ENCODE peak calls at places on chromosomes 4 and X, in ten cellular contexts. T is LoVo; N is mesenteric fat pad; F is G401; D is stimulated activated CD4-positive, alpha-beta T cell treated with anti-CD3 and anti-CD28 coated beads, Interleukin-1b, Interleukin-23, amount 100 ng/mL, for 48 hours; V is RPMI8226; G is HFFc6; Q is AG08396; C is OCI-LY7; H is posterior vena cava. O is an unnamed sample.

GRCh38 chr4:152211936-152212675 is 323.8 kb downstream of the FBXW7 start:
- DNase-seq in G (no peak), V (no peak), N (no peak), H (no peak), F (no peak), T (no peak), D (no peak), C (no peak), Q (no peak), O (no peak)

GRCh38 chr4:8090312-8090711 is 68.3 kb downstream of the ABLIM2 start:
- DNase-seq in H (no peak), D (peak), V (no peak), T (peak), C (no peak), G (peak), Q (no peak), F (no peak), N (no peak), O (no peak)

GRCh38 chr4:81665050-81665449 is 193.3 kb upstream of the RASGEF1B start:
- DNase-seq in H (no peak), T (no peak), D (no peak), N (no peak), F (no peak), G (no peak), Q (no peak), C (no peak), V (no peak), O (no peak)

GRCh38 chr4:41977709-41978108 is 3.8 kb upstream of the DCAF4L1 start:
- DNase-seq in Q (peak), D (no peak), T (no peak), C (no peak), F (no peak), H (no peak), N (no peak), V (no peak), G (no peak), O (no peak)

GRCh38 chr4:41232406-41232805 is 18.1 kb upstream of the APBB2 start:
- DNase-seq in G (no peak), V (no peak), Q (no peak), N (no peak), D (no peak), T (no peak), F (no peak), C (peak), H (no peak), O (no peak)

GRCh38 chr4:153643406-153644016 is 40.6 kb upstream of the TLR2 start:
- DNase-seq in Q (peak), D (no peak), N (no peak), C (peak), V (peak), G (peak), F (peak), T (peak), H (no peak), O (no peak)

GRCh38 chrX:48709522-48710117 is 13.1 kb downstream of the SUV39H1 start:
- DNase-seq in C (no peak), G (no peak), N (no peak), F (no peak), V (no peak), T (no peak), H (no peak), D (no peak), Q (no peak), O (no peak)

GRCh38 chr4:136106753-136107152 is 1425.5 kb downstream of the PCDH18 start:
- DNase-seq in N (no peak), Q (no peak), H (no peak), V (no peak), G (no peak), T (no peak), D (no peak), F (no peak), C (no peak), O (no peak)

GRCh38 chr4:41483771-41484170 is 54.2 kb upstream of the LIMCH1 start:
- DNase-seq in G (no peak), Q (no peak), C (no peak), T (no peak), N (no peak), H (no peak), V (no peak), D (no peak), F (no peak), O (no peak)

GRCh38 chr4:76364763-76365162 is 56.2 kb downstream of the CCDC158 start:
- DNase-seq in N (no peak), Q (no peak), H (no peak), F (no peak), V (no peak), C (no peak), T (no peak), G (no peak), D (no peak), O (no peak)

GRCh38 chrX:111823703-111824102 is 52.3 kb upstream of the TRPC5OS start:
- DNase-seq in F (no peak), C (no peak), T (no peak), Q (no peak), D (no peak), V (peak), N (no peak), G (no peak), H (no peak), O (no peak)

GRCh38 chr4:85431881-85432280 is 43.1 kb upstream of the ARHGAP24 start:
- DNase-seq in N (no peak), C (no peak), D (no peak), F (no peak), T (no peak), H (no peak), Q (no peak), V (no peak), G (no peak), O (no peak)

GRCh38 chrX:38985375-38985774 is 184.1 kb downstream of the MID1IP1 start:
- DNase-seq in D (no peak), H (no peak), C (peak), V (peak), Q (no peak), F (no peak), G (no peak), N (no peak), T (no peak), O (no peak)

GRCh38 chrX:135740683-135741149 is 27.3 kb downstream of the CT45A3 start:
- DNase-seq in V (peak), N (peak), C (peak), F (peak), H (peak), T (peak), D (peak), Q (no peak), G (no peak), O (peak)

GRCh38 chr4:152935661-152936445 is at the start of gene FHDC1:
- DNase-seq in D (no peak), H (no peak), V (peak), Q (peak), C (no peak), T (peak), F (peak), N (no peak), G (no peak), O (no peak)

GRCh38 chr4:20266215-20267082 is 14.7 kb downstream of the SLIT2 start:
- DNase-seq in D (no peak), T (no peak), F (no peak), C (no peak), N (no peak), V (no peak), G (no peak), Q (no peak), H (peak), O (no peak)

GRCh38 chrX:78708171-78708570 is 39.3 kb upstream of the LPAR4 start:
- DNase-seq in N (no peak), V (peak), D (peak), T (no peak), C (no peak), G (peak), F (no peak), Q (peak), H (peak), O (no peak)